ENCODE peak calls at places on chromosome 21, in six cellular contexts. One of them, this sample, is unnamed.
A peak's percentile ranks its signal among the peaks of the same experiment; 100 is the strongest.

GRCh38 chr21:33036430-33037162 is 10.9 kb downstream of the OLIG2 start:
- DNase-seq in lower leg skin: peak; percentile 23
- DNase-seq in uterus: no peak
- DNase-seq in transverse colon: no peak
- DNase-seq in heart left ventricle: peak; percentile 39
- DNase-seq in body of pancreas: no peak
- DNase-seq in this sample: peak; percentile 86

GRCh38 chr21:35249636-35250035 is 200.5 kb upstream of the RUNX1 start:
- DNase-seq in uterus: no peak
- DNase-seq in transverse colon: no peak
- DNase-seq in body of pancreas: peak; percentile 45
- DNase-seq in heart left ventricle: no peak
- DNase-seq in lower leg skin: no peak
- DNase-seq in this sample: no peak

GRCh38 chr21:41431788-41432548 is 5.9 kb downstream of the MX1 start:
- DNase-seq in transverse colon: peak; percentile 61
- DNase-seq in lower leg skin: no peak
- DNase-seq in heart left ventricle: no peak
- DNase-seq in body of pancreas: no peak
- DNase-seq in uterus: no peak
- DNase-seq in this sample: no peak

GRCh38 chr21:33206771-33207290 is 22.9 kb upstream of the IFNAR2 start:
- DNase-seq in lower leg skin: no peak
- DNase-seq in body of pancreas: no peak
- DNase-seq in uterus: no peak
- DNase-seq in heart left ventricle: no peak
- DNase-seq in transverse colon: no peak
- DNase-seq in this sample: peak; percentile 84

GRCh38 chr21:26717146-26717739 is 128.0 kb downstream of the ADAMTS1 start:
- DNase-seq in uterus: no peak
- DNase-seq in body of pancreas: no peak
- DNase-seq in heart left ventricle: no peak
- DNase-seq in lower leg skin: no peak
- DNase-seq in transverse colon: no peak
- DNase-seq in this sample: no peak

GRCh38 chr21:33362044-33362555 is 37.3 kb downstream of the IFNAR1 start:
- DNase-seq in lower leg skin: peak; percentile 43
- DNase-seq in heart left ventricle: no peak
- DNase-seq in transverse colon: peak; percentile 56
- DNase-seq in uterus: no peak
- DNase-seq in body of pancreas: peak; percentile 28
- DNase-seq in this sample: peak; percentile 82

GRCh38 chr21:33783173-33783572 is 132.4 kb downstream of the ATP5PO start:
- DNase-seq in heart left ventricle: no peak
- DNase-seq in uterus: no peak
- DNase-seq in body of pancreas: no peak
- DNase-seq in transverse colon: no peak
- DNase-seq in lower leg skin: no peak
- DNase-seq in this sample: no peak

GRCh38 chr21:23968008-23968407 is 1639.3 kb downstream of the MRPL39 start:
- DNase-seq in lower leg skin: no peak
- DNase-seq in heart left ventricle: no peak
- DNase-seq in uterus: no peak
- DNase-seq in transverse colon: no peak
- DNase-seq in body of pancreas: peak; percentile 57
- DNase-seq in this sample: no peak

GRCh38 chr21:45055861-45056260 is 18.5 kb upstream of the ADARB1 start:
- DNase-seq in heart left ventricle: no peak
- DNase-seq in lower leg skin: no peak
- DNase-seq in uterus: no peak
- DNase-seq in transverse colon: no peak
- DNase-seq in body of pancreas: no peak
- DNase-seq in this sample: no peak

GRCh38 chr21:17466166-17466565 is 46.7 kb upstream of the CXADR start:
- DNase-seq in body of pancreas: peak; percentile 27
- DNase-seq in lower leg skin: peak; percentile 9
- DNase-seq in uterus: no peak
- DNase-seq in heart left ventricle: no peak
- DNase-seq in transverse colon: peak; percentile 37
- DNase-seq in this sample: no peak

GRCh38 chr21:17371470-17371869 is 141.4 kb upstream of the CXADR start:
- DNase-seq in heart left ventricle: no peak
- DNase-seq in transverse colon: no peak
- DNase-seq in lower leg skin: no peak
- DNase-seq in uterus: no peak
- DNase-seq in body of pancreas: no peak
- DNase-seq in this sample: no peak

GRCh38 chr21:26553921-26554320 is 19.2 kb downstream of the CYYR1 start:
- DNase-seq in transverse colon: no peak
- DNase-seq in body of pancreas: no peak
- DNase-seq in uterus: no peak
- DNase-seq in heart left ventricle: no peak
- DNase-seq in lower leg skin: no peak
- DNase-seq in this sample: no peak

GRCh38 chr21:38121888-38122705 is 134.7 kb upstream of the KCNJ15 start:
- DNase-seq in body of pancreas: no peak
- DNase-seq in transverse colon: no peak
- DNase-seq in uterus: no peak
- DNase-seq in heart left ventricle: no peak
- DNase-seq in lower leg skin: no peak
- DNase-seq in this sample: no peak

GRCh38 chr21:29704719-29705118 is 235.1 kb downstream of the GRIK1 start:
- DNase-seq in heart left ventricle: no peak
- DNase-seq in transverse colon: no peak
- DNase-seq in lower leg skin: no peak
- DNase-seq in uterus: no peak
- DNase-seq in body of pancreas: no peak
- DNase-seq in this sample: no peak

GRCh38 chr21:34298797-34299539 is 64.8 kb upstream of the KCNE2 start:
- DNase-seq in uterus: no peak
- DNase-seq in lower leg skin: peak; percentile 59
- DNase-seq in heart left ventricle: no peak
- DNase-seq in body of pancreas: no peak
- DNase-seq in transverse colon: no peak
- DNase-seq in this sample: no peak

GRCh38 chr21:34614693-34615486 is at the start of gene RCAN1:
- DNase-seq in uterus: peak; percentile 88
- DNase-seq in heart left ventricle: peak; percentile 94
- DNase-seq in lower leg skin: peak; percentile 90
- DNase-seq in transverse colon: peak; percentile 93
- DNase-seq in body of pancreas: peak; percentile 91
- DNase-seq in this sample: peak; percentile 95

GRCh38 chr21:21897275-21897883 is 899.2 kb downstream of the NCAM2 start:
- DNase-seq in uterus: no peak
- DNase-seq in body of pancreas: peak; percentile 40
- DNase-seq in heart left ventricle: no peak
- DNase-seq in transverse colon: no peak
- DNase-seq in lower leg skin: no peak
- DNase-seq in this sample: no peak

GRCh38 chr21:17002628-17003027 is 510.2 kb upstream of the CXADR start:
- DNase-seq in lower leg skin: no peak
- DNase-seq in heart left ventricle: no peak
- DNase-seq in uterus: no peak
- DNase-seq in transverse colon: no peak
- DNase-seq in body of pancreas: no peak
- DNase-seq in this sample: no peak

GRCh38 chr21:34351786-34352241 is 12.0 kb upstream of the KCNE2 start:
- DNase-seq in body of pancreas: peak; percentile 58
- DNase-seq in uterus: no peak
- DNase-seq in heart left ventricle: peak; percentile 54
- DNase-seq in lower leg skin: no peak
- DNase-seq in transverse colon: peak; percentile 51
- DNase-seq in this sample: no peak

GRCh38 chr21:38875694-38876492 is 70.2 kb downstream of the ETS2 start:
- DNase-seq in uterus: no peak
- DNase-seq in body of pancreas: no peak
- DNase-seq in heart left ventricle: no peak
- DNase-seq in transverse colon: no peak
- DNase-seq in lower leg skin: no peak
- DNase-seq in this sample: no peak

GRCh38 chr21:37489553-37489952 is 123.0 kb downstream of the DYRK1A start:
- DNase-seq in uterus: no peak
- DNase-seq in lower leg skin: no peak
- DNase-seq in body of pancreas: no peak
- DNase-seq in heart left ventricle: no peak
- DNase-seq in transverse colon: no peak
- DNase-seq in this sample: no peak

GRCh38 chr21:39307466-39307865 is 6.0 kb downstream of the BRWD1 start:
- DNase-seq in heart left ventricle: no peak
- DNase-seq in body of pancreas: no peak
- DNase-seq in uterus: no peak
- DNase-seq in transverse colon: no peak
- DNase-seq in lower leg skin: no peak
- DNase-seq in this sample: no peak

DNA sequence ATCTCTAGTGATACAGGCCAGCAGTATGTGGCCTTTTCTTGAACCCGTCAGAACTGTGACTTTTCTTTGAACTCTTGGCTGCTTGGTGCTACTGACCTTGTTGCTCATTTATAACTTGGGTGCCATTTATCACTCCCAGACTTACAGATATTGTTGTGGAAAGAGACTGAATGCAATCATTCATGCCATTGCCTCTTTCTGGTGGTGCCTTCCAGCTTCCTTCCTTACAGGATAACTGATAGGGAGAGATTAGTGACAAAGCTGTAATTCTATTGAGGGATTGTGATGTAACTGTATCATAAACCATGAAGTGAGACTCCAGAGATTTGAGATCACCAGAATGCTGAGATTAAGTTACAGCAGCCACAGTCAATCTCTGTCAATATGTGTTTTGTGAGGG is 256.5 kb downstream of the USP25 start:
- DNase-seq in uterus: no peak
- DNase-seq in transverse colon: no peak
- DNase-seq in heart left ventricle: no peak
- DNase-seq in body of pancreas: no peak
- DNase-seq in lower leg skin: no peak
- DNase-seq in this sample: no peak
- TF ChIP-seq POLR2A in uterus: no peak
- TF ChIP-seq POLR2A in transverse colon: no peak
- TF ChIP-seq POLR2A in heart left ventricle: no peak
- TF ChIP-seq POLR2A in body of pancreas: no peak
- TF ChIP-seq POLR2A in lower leg skin: no peak
- TF ChIP-seq POLR2A in this sample: no peak

DNA sequence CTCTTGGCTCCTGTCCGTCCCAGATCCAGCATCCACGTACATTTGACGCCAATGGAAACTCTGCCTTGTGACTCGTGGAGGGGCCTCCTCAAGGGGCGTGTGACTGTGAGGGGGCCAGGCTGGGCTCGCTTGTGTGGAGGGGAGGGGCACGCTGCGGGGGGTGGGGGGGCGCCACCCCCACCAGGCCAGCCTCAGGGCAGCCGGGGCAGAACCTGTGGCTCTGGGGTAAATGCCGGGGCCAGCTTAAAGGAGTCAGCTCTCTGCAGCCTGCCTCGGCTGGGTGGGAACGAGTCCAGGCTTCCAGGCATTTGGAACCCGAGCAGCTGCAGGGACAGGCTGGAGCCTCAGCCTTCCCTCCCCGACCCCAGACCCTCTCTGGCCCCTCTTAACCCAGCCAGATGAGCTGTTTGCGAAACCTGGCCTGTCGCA is 94.0 kb downstream of the SIK1 start:
- DNase-seq in transverse colon: no peak
- DNase-seq in lower leg skin: no peak
- DNase-seq in body of pancreas: no peak
- DNase-seq in uterus: no peak
- DNase-seq in heart left ventricle: no peak
- DNase-seq in this sample: no peak
- TF ChIP-seq POLR2A in transverse colon: no peak
- TF ChIP-seq POLR2A in lower leg skin: no peak
- TF ChIP-seq POLR2A in body of pancreas: no peak
- TF ChIP-seq POLR2A in uterus: no peak
- TF ChIP-seq POLR2A in heart left ventricle: no peak
- TF ChIP-seq POLR2A in this sample: no peak

DNA sequence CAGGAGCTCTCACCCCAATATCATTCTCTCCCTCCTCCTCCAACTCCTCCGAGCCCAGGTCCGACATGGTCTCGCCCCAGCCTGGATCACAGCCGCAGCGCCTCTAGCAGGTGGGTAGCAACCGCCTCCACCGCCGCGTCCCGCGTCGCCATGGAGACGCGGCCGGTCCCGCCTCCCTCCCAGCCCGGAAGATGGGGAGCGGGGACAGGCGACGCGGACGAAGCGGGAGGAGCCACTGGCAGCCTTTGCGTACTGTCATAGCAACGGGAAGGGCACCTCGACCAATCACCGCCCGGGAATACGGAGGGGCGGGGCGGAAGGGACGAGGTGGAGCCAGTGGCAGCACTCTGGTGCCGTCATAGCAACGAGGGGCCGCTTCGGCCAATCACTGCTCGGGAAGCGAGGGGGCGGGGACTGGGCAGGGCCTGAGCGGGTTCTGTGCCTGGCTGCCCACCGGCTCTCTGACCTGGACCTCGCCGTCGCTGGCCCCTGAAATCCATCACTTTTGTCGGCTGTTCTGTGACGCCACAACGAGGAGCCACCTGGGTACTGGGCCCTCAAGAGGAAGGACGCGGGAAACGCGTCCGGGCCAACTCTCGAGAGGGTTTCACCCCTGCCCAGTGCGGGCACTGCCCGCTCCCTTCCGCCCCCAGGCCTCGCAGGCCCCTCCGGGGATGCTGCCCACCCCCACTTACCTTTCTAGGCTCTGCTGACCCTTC is at the start of gene RSPH1:
- DNase-seq in lower leg skin: peak; percentile 99
- DNase-seq in uterus: peak; percentile 99
- DNase-seq in transverse colon: peak; percentile 100
- DNase-seq in heart left ventricle: peak; percentile 100
- DNase-seq in body of pancreas: peak; percentile 100
- DNase-seq in this sample: peak; percentile 100
- TF ChIP-seq POLR2A in lower leg skin: peak; percentile 32
- TF ChIP-seq POLR2A in uterus: peak; percentile 72
- TF ChIP-seq POLR2A in transverse colon: peak; percentile 76
- TF ChIP-seq POLR2A in heart left ventricle: peak; percentile 31
- TF ChIP-seq POLR2A in body of pancreas: peak; percentile 81
- TF ChIP-seq POLR2A in this sample: no peak

DNA sequence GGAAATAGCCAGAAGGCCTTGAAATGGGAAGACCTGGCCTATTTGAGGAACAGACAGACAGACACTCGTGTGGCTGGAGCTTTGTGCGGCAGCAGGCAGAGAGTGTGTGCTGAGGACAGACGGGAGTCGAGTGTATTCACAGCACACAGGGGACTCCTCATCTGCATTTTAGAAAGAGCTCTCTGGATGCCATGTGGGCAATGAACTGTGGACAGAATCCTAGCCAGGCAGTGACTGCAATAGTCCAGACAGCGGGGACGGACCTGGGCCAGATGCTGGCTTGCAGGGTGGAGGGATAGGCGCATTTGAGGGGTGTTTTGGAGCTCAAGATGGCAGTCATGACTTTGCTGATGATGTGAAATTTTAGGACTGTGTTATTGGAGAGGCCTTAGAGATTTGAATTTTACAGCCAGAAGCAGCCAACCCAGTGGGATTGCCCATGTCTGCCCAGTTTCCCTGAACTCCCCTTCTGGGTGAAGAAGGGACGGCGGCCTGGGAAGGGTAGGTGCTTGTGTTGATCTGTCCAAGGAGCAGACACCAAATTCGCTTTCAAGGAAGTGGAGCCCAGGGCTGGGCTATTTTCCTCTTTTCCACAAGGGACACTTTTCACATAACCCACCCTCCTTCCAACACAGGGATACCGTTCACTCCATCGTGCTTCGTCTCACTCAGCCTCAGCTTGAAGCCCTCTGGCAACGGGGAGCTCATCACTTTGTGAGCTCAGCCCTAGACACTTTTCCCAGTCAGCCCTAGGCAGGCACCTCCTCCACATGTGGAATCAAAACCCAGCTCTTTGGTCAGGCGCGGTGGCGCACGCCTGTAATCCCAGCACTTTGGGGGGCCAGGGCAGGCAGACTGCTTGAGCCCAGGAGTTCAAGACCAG is 43.8 kb downstream of the CHAF1B start:
- DNase-seq in body of pancreas: no peak
- DNase-seq in lower leg skin: no peak
- DNase-seq in uterus: no peak
- DNase-seq in heart left ventricle: no peak
- DNase-seq in transverse colon: no peak
- DNase-seq in this sample: no peak
- TF ChIP-seq POLR2A in body of pancreas: no peak
- TF ChIP-seq POLR2A in lower leg skin: no peak
- TF ChIP-seq POLR2A in uterus: no peak
- TF ChIP-seq POLR2A in heart left ventricle: no peak
- TF ChIP-seq POLR2A in transverse colon: no peak
- TF ChIP-seq POLR2A in this sample: no peak